ENCODE peak calls at places on chromosomes 7 and 10, in seven cellular contexts. G, W, I, Z, M, U and O are unnamed samples. For H3K4me1, the result is how much of the 10 kb centered on the place peaks cover.

GRCh38 chr10:103695584-103696005 is 159.8 kb downstream of the SH3PXD2A start:
- DNase-seq in G (no peak), W (no peak), I (no peak), Z (peak), M (no peak), U (no peak), O (no peak)

GRCh38 chr10:24882047-24882698 is 70.2 kb downstream of the PRTFDC1 start:
- DNase-seq in G (no peak), W (no peak), I (peak), Z (peak), M (no peak), U (peak), O (no peak)

GRCh38 chr10:47025253-47025539 is 114.0 kb downstream of the PTPN20 start:
- DNase-seq in G (no peak), W (no peak), I (no peak), Z (no peak), M (peak), U (no peak), O (no peak)

GRCh38 chr10:72334832-72335393 is 19.8 kb downstream of the DNAJB12 start:
- DNase-seq in G (peak), W (no peak), I (peak), Z (peak), M (peak), U (peak), O (peak)

GRCh38 chr10:55163388-55163972 is 362.4 kb upstream of the PCDH15 start:
- DNase-seq in G (no peak), W (no peak), I (peak), Z (no peak), M (no peak), U (no peak), O (no peak)

GRCh38 chr7:8111282-8111681 is 142.7 kb downstream of the GLCCI1 start:
- DNase-seq in G (no peak), W (no peak), I (no peak), Z (no peak), M (no peak), U (no peak), O (no peak)

GRCh38 chr10:46520381-46520780 is 36.1 kb downstream of the GPRIN2 start:
- DNase-seq in G (no peak), W (no peak), I (no peak), Z (peak), M (peak), U (no peak), O (no peak)

GRCh38 chr7:101614098-101614938 is 14.8 kb downstream of the MYL10 start:
- DNase-seq in G (no peak), W (no peak), I (no peak), Z (no peak), M (no peak), U (no peak), O (no peak)

GRCh38 chr10:127193125-127193524 is 3.3 kb downstream of the INSYN2A start:
- DNase-seq in G (no peak), W (no peak), I (no peak), Z (no peak), M (no peak), U (peak), O (no peak)

GRCh38 chr7:67913604-67914003 is 917.0 kb downstream of the TYW1 start:
- DNase-seq in G (no peak), W (no peak), I (no peak), Z (no peak), M (no peak), U (no peak), O (peak)

GRCh38 chr10:132194726-132195125 is 8.0 kb downstream of the DPYSL4 start:
- DNase-seq in G (no peak), W (no peak), I (no peak), Z (no peak), M (no peak), U (no peak), O (no peak)

GRCh38 chr7:77734590-77735421 is 38.5 kb downstream of the RSBN1L start:
- DNase-seq in G (peak), W (peak), I (peak), Z (peak), M (no peak), U (no peak), O (no peak)

DNA sequence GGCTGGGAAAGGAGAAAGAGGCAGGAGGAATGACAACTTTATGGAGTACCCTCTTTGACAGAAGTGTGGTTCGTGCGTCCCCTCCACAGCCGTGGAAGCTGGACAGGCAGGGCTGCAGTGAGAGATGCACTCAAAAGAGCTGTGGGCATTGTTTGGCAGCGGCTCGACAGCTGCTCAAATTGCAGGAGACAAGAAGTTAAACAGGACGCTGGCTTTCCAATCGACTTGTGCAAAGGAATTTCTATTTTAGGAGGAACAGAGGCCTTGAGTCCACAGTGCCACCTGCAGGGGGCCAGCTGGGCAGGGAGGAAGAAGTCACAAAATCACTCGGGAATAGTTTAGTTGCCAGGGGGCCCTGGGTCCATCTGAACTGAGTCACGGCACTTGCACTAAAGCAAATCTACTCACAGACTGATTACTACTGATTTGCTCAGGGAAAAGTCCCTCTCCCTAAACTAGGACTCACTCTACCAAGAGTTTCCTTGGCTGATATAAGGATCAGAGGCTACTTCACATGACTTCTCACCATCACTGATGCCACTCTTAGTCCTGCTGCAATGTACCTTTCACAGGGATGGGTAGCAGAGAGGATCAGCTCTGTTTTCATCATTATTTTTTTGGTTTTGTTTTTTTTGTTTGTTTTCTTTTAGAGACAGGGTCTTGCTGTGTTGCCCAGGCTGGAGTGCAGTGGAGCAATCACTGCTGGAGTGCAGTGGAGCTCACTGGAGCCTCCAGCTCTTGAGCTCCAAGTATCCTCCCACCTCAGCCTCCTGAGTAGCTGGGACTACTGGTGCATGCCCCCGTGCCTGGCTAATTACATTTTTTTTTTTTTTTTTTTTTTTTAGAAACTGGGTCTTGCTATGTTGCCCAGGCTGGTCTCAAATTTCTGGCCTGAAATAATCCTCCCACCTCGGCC is 200.8 kb downstream of the JCAD start:
- DNase-seq in G (peak), W (peak), I (peak), Z (peak), M (peak), U (peak), O (peak)
- H3K27ac ChIP-seq in G (peak), W (peak), I (no peak), Z (peak), M (peak), U (peak), O (no peak)

GRCh38 chr10:79108728-79109127 is 40.0 kb downstream of the ZMIZ1 start:
- DNase-seq in G (no peak), W (no peak), I (no peak), Z (no peak), M (no peak), U (no peak), O (no peak)
- H3K4me1 ChIP-seq in G (half or more), W (half or more), I (under half), Z (under half), M (half or more), U (half or more), O (half or more)

GRCh38 chr10:35391954-35392262 is 55.6 kb downstream of the CCNY start:
- DNase-seq in G (no peak), W (no peak), I (no peak), Z (no peak), M (no peak), U (no peak), O (no peak)

GRCh38 chr10:35390843-35391152 is 54.5 kb downstream of the CCNY start:
- DNase-seq in G (no peak), W (no peak), I (no peak), Z (no peak), M (no peak), U (no peak), O (no peak)

GRCh38 chr10:35388682-35389081 is 52.4 kb downstream of the CCNY start:
- DNase-seq in G (no peak), W (no peak), I (no peak), Z (no peak), M (no peak), U (no peak), O (no peak)

GRCh38 chr10:35391153-35391953 is 55.0 kb downstream of the CCNY start:
- DNase-seq in G (no peak), W (no peak), I (no peak), Z (no peak), M (no peak), U (no peak), O (no peak)

GRCh38 chr10:35390441-35390840 is 54.1 kb downstream of the CCNY start:
- DNase-seq in G (no peak), W (no peak), I (no peak), Z (no peak), M (no peak), U (no peak), O (no peak)
- TF ChIP-seq POLR2A in G (no peak), W (no peak), I (no peak), Z (no peak), M (no peak), U (no peak), O (no peak)

DNA sequence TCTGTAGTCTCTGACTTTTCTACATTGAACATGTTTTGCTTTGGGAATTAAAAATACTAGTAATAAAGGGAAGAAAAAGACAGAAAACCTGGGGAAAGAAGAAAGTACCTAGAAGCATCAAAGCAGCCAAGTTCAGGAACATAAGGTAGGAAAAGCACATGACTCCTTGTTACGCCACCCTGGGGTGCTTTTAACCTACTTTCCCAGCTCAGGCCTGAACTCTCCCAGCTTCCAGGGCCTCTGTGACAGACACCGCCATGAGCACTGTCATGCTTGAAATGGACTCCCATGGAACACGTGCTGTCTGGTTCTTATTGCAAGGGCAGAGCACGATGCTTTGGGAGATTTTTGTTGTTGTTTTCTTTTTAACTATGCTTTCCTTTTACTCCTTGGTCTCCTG is 11.4 kb downstream of the ACTR1A start:
- DNase-seq in G (no peak), W (no peak), I (no peak), Z (no peak), M (no peak), U (no peak), O (no peak)
- H3K27ac ChIP-seq in G (no peak), W (no peak), I (no peak), Z (no peak), M (no peak), U (no peak), O (no peak)